ENCODE peak calls at places on chromosomes 13 and 19, in nine cellular contexts. One of them, this sample, is unnamed.

GRCh38 chr13:59356607-59357006 is 807.1 kb downstream of the DIAPH3 start:
- DNase-seq in upper lobe of right lung: peak; percentile 64
- DNase-seq in naive thymus-derived CD4-positive, alpha-beta T cell: no peak
- DNase-seq in neural progenitor cell: no peak
- DNase-seq in HCT116: no peak
- DNase-seq in CD8-positive, alpha-beta memory T cell: no peak
- DNase-seq in uterus: peak; percentile 31
- DNase-seq in right cardiac atrium: peak; percentile 93
- DNase-seq in upper lobe of left lung: no peak
- DNase-seq in this sample: peak; percentile 84

GRCh38 chr19:19113040-19113541 is 25.2 kb downstream of the TMEM161A start:
- DNase-seq in upper lobe of right lung: no peak
- DNase-seq in HCT116: no peak
- DNase-seq in upper lobe of left lung: no peak
- DNase-seq in naive thymus-derived CD4-positive, alpha-beta T cell: no peak
- DNase-seq in neural progenitor cell: peak; percentile 64
- DNase-seq in right cardiac atrium: no peak
- DNase-seq in uterus: no peak
- DNase-seq in CD8-positive, alpha-beta memory T cell: no peak
- DNase-seq in this sample: no peak

GRCh38 chr19:51097166-51097736 is 11.0 kb downstream of the CTU1 start:
- DNase-seq in HCT116: peak; percentile 31
- DNase-seq in uterus: peak; percentile 32
- DNase-seq in neural progenitor cell: peak; percentile 70
- DNase-seq in CD8-positive, alpha-beta memory T cell: peak; percentile 33
- DNase-seq in upper lobe of right lung: peak; percentile 89
- DNase-seq in right cardiac atrium: peak; percentile 82
- DNase-seq in upper lobe of left lung: no peak
- DNase-seq in naive thymus-derived CD4-positive, alpha-beta T cell: peak; percentile 20
- DNase-seq in this sample: peak; percentile 92

GRCh38 chr19:35347171-35347929 is at the start of gene FFAR1:
- DNase-seq in HCT116: no peak
- DNase-seq in CD8-positive, alpha-beta memory T cell: peak; percentile 58
- DNase-seq in uterus: no peak
- DNase-seq in neural progenitor cell: no peak
- DNase-seq in upper lobe of right lung: peak; percentile 28
- DNase-seq in upper lobe of left lung: no peak
- DNase-seq in naive thymus-derived CD4-positive, alpha-beta T cell: peak; percentile 29
- DNase-seq in right cardiac atrium: no peak
- DNase-seq in this sample: peak; percentile 81

GRCh38 chr19:36246006-36246391 is 31.1 kb downstream of the ZNF146 start:
- DNase-seq in CD8-positive, alpha-beta memory T cell: no peak
- DNase-seq in right cardiac atrium: no peak
- DNase-seq in upper lobe of left lung: no peak
- DNase-seq in HCT116: no peak
- DNase-seq in upper lobe of right lung: no peak
- DNase-seq in naive thymus-derived CD4-positive, alpha-beta T cell: no peak
- DNase-seq in uterus: no peak
- DNase-seq in neural progenitor cell: no peak
- DNase-seq in this sample: no peak

GRCh38 chr13:98778749-98779148 is 26.3 kb upstream of the SLC15A1 start:
- DNase-seq in HCT116: no peak
- DNase-seq in naive thymus-derived CD4-positive, alpha-beta T cell: no peak
- DNase-seq in right cardiac atrium: no peak
- DNase-seq in CD8-positive, alpha-beta memory T cell: no peak
- DNase-seq in neural progenitor cell: no peak
- DNase-seq in uterus: no peak
- DNase-seq in upper lobe of left lung: no peak
- DNase-seq in upper lobe of right lung: no peak
- DNase-seq in this sample: no peak

GRCh38 chr19:48815870-48816501 is 5.2 kb upstream of the BCAT2 start:
- DNase-seq in upper lobe of left lung: no peak
- DNase-seq in CD8-positive, alpha-beta memory T cell: no peak
- DNase-seq in HCT116: no peak
- DNase-seq in neural progenitor cell: no peak
- DNase-seq in naive thymus-derived CD4-positive, alpha-beta T cell: no peak
- DNase-seq in right cardiac atrium: no peak
- DNase-seq in upper lobe of right lung: no peak
- DNase-seq in uterus: no peak
- DNase-seq in this sample: no peak

GRCh38 chr19:33143897-33144405 is 12.0 kb downstream of the WDR88 start:
- DNase-seq in upper lobe of left lung: peak; percentile 84
- DNase-seq in CD8-positive, alpha-beta memory T cell: peak; percentile 55
- DNase-seq in neural progenitor cell: peak; percentile 79
- DNase-seq in HCT116: peak; percentile 38
- DNase-seq in uterus: peak; percentile 66
- DNase-seq in upper lobe of right lung: peak; percentile 72
- DNase-seq in naive thymus-derived CD4-positive, alpha-beta T cell: peak; percentile 33
- DNase-seq in right cardiac atrium: peak; percentile 82
- DNase-seq in this sample: peak; percentile 85

GRCh38 chr13:79825959-79826358 is 345.0 kb downstream of the NDFIP2 start:
- DNase-seq in right cardiac atrium: no peak
- DNase-seq in neural progenitor cell: no peak
- DNase-seq in uterus: no peak
- DNase-seq in CD8-positive, alpha-beta memory T cell: no peak
- DNase-seq in upper lobe of left lung: no peak
- DNase-seq in naive thymus-derived CD4-positive, alpha-beta T cell: no peak
- DNase-seq in HCT116: no peak
- DNase-seq in upper lobe of right lung: no peak
- DNase-seq in this sample: no peak

GRCh38 chr13:52348081-52348480 is 57.9 kb downstream of the THSD1 start:
- DNase-seq in upper lobe of left lung: no peak
- DNase-seq in right cardiac atrium: no peak
- DNase-seq in upper lobe of right lung: no peak
- DNase-seq in uterus: no peak
- DNase-seq in neural progenitor cell: no peak
- DNase-seq in naive thymus-derived CD4-positive, alpha-beta T cell: no peak
- DNase-seq in CD8-positive, alpha-beta memory T cell: no peak
- DNase-seq in HCT116: peak; percentile 34
- DNase-seq in this sample: no peak

GRCh38 chr19:48961051-48961649 is 4.0 kb upstream of the FTL start:
- DNase-seq in uterus: no peak
- DNase-seq in upper lobe of right lung: no peak
- DNase-seq in HCT116: no peak
- DNase-seq in neural progenitor cell: no peak
- DNase-seq in naive thymus-derived CD4-positive, alpha-beta T cell: no peak
- DNase-seq in right cardiac atrium: peak; percentile 69
- DNase-seq in upper lobe of left lung: peak; percentile 50
- DNase-seq in CD8-positive, alpha-beta memory T cell: no peak
- DNase-seq in this sample: peak; percentile 83

GRCh38 chr19:55066107-55066709 is 3.3 kb upstream of the RDH13 start:
- DNase-seq in right cardiac atrium: no peak
- DNase-seq in upper lobe of right lung: no peak
- DNase-seq in naive thymus-derived CD4-positive, alpha-beta T cell: no peak
- DNase-seq in HCT116: no peak
- DNase-seq in neural progenitor cell: peak; percentile 46
- DNase-seq in uterus: no peak
- DNase-seq in upper lobe of left lung: no peak
- DNase-seq in CD8-positive, alpha-beta memory T cell: no peak
- DNase-seq in this sample: no peak

GRCh38 chr19:58516964-58517833 is 2.4 kb downstream of the ZBTB45 start:
- DNase-seq in right cardiac atrium: peak; percentile 70
- DNase-seq in naive thymus-derived CD4-positive, alpha-beta T cell: no peak
- DNase-seq in upper lobe of left lung: peak; percentile 87
- DNase-seq in HCT116: no peak
- DNase-seq in CD8-positive, alpha-beta memory T cell: no peak
- DNase-seq in upper lobe of right lung: no peak
- DNase-seq in neural progenitor cell: no peak
- DNase-seq in uterus: no peak
- DNase-seq in this sample: no peak

GRCh38 chr19:15251749-15252397 is 19.6 kb upstream of the EPHX3 start:
- DNase-seq in CD8-positive, alpha-beta memory T cell: no peak
- DNase-seq in right cardiac atrium: peak; percentile 94
- DNase-seq in neural progenitor cell: peak; percentile 88
- DNase-seq in upper lobe of left lung: peak; percentile 82
- DNase-seq in naive thymus-derived CD4-positive, alpha-beta T cell: no peak
- DNase-seq in HCT116: no peak
- DNase-seq in upper lobe of right lung: no peak
- DNase-seq in uterus: peak; percentile 93
- DNase-seq in this sample: no peak

GRCh38 chr13:104466016-104466415 is 1399.8 kb upstream of the SLC10A2 start:
- DNase-seq in naive thymus-derived CD4-positive, alpha-beta T cell: no peak
- DNase-seq in upper lobe of right lung: no peak
- DNase-seq in CD8-positive, alpha-beta memory T cell: no peak
- DNase-seq in neural progenitor cell: no peak
- DNase-seq in right cardiac atrium: no peak
- DNase-seq in upper lobe of left lung: no peak
- DNase-seq in uterus: no peak
- DNase-seq in HCT116: no peak
- DNase-seq in this sample: no peak

GRCh38 chr13:80116107-80116506 is 224.8 kb downstream of the SPRY2 start:
- DNase-seq in CD8-positive, alpha-beta memory T cell: no peak
- DNase-seq in HCT116: no peak
- DNase-seq in naive thymus-derived CD4-positive, alpha-beta T cell: no peak
- DNase-seq in uterus: no peak
- DNase-seq in neural progenitor cell: no peak
- DNase-seq in upper lobe of right lung: no peak
- DNase-seq in upper lobe of left lung: no peak
- DNase-seq in right cardiac atrium: no peak
- DNase-seq in this sample: no peak

GRCh38 chr13:29589234-29589633 is 6.3 kb downstream of the SLC7A1 start:
- DNase-seq in uterus: no peak
- DNase-seq in HCT116: no peak
- DNase-seq in right cardiac atrium: no peak
- DNase-seq in neural progenitor cell: peak; percentile 53
- DNase-seq in naive thymus-derived CD4-positive, alpha-beta T cell: no peak
- DNase-seq in upper lobe of left lung: no peak
- DNase-seq in upper lobe of right lung: no peak
- DNase-seq in CD8-positive, alpha-beta memory T cell: no peak
- DNase-seq in this sample: no peak

DNA sequence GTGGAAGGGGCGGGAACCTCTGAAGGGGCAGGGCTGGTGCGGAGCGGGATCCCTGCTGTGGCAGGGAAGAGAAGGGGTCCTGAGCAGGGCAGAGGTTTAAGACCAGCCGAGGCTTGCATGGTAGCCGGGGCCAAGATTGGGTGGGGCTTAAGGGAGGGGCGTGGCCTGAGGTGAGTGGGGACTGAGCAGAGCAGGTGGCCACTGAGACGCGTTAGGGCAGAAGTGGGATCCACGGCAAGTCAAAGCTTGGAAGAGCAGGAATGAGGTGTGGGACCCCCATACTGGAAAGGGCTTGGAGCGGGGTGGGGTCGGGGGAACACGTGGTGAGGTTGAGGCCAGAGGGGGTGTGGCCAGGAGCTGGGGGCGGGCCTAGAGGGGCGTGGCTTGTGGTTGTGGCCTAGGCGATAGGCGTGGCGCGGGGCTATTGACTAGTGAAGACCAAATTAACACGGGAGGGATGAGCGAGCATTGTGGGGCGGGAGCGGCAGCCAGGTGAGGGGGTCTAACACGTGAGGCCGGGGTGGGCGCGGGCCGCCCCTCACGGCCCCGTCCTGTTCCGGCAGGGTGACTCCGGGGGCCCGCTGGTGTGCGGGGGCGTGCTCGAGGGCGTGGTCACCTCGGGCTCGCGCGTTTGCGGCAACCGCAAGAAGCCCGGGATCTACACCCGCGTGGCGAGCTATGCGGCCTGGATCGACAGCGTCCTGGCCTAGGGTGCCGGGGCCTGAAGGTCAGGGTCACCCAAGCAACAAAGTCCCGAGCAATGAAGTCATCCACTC is 3.3 kb downstream of the CFD start:
- DNase-seq in uterus: peak; percentile 62
- DNase-seq in right cardiac atrium: peak; percentile 89
- DNase-seq in CD8-positive, alpha-beta memory T cell: peak; percentile 77
- DNase-seq in upper lobe of right lung: peak; percentile 88
- DNase-seq in HCT116: no peak
- DNase-seq in naive thymus-derived CD4-positive, alpha-beta T cell: peak; percentile 70
- DNase-seq in upper lobe of left lung: peak; percentile 94
- DNase-seq in neural progenitor cell: peak; percentile 88
- DNase-seq in this sample: peak; percentile 92
- H3K27ac ChIP-seq in uterus: no peak overlapping the region
- H3K27ac ChIP-seq in right cardiac atrium: no peak overlapping the region
- H3K27ac ChIP-seq in CD8-positive, alpha-beta memory T cell: no peak overlapping the region
- H3K27ac ChIP-seq in upper lobe of right lung: no peak overlapping the region
- H3K27ac ChIP-seq in HCT116: peak overlapping the region; percentile 26
- H3K27ac ChIP-seq in naive thymus-derived CD4-positive, alpha-beta T cell: no peak overlapping the region
- H3K27ac ChIP-seq in upper lobe of left lung: no peak overlapping the region
- H3K27ac ChIP-seq in neural progenitor cell: no peak overlapping the region
- H3K27ac ChIP-seq in this sample: peak overlapping the region; percentile 78

GRCh38 chr19:56403261-56403660 is 871 bp upstream of the ZNF583 start:
- DNase-seq in upper lobe of left lung: no peak
- DNase-seq in neural progenitor cell: peak; percentile 16
- DNase-seq in right cardiac atrium: no peak
- DNase-seq in uterus: no peak
- DNase-seq in naive thymus-derived CD4-positive, alpha-beta T cell: no peak
- DNase-seq in upper lobe of right lung: no peak
- DNase-seq in CD8-positive, alpha-beta memory T cell: no peak
- DNase-seq in HCT116: no peak
- DNase-seq in this sample: no peak
- H3K9me3 ChIP-seq in upper lobe of left lung: peaks cover 51% of the 10 kb centered on the region
- H3K9me3 ChIP-seq in neural progenitor cell: no peaks in the 10 kb centered on the region
- H3K9me3 ChIP-seq in right cardiac atrium: no peaks in the 10 kb centered on the region
- H3K9me3 ChIP-seq in uterus: peaks cover 9% of the 10 kb centered on the region
- H3K9me3 ChIP-seq in naive thymus-derived CD4-positive, alpha-beta T cell: peaks cover 10% of the 10 kb centered on the region
- H3K9me3 ChIP-seq in upper lobe of right lung: peaks cover 8% of the 10 kb centered on the region
- H3K9me3 ChIP-seq in CD8-positive, alpha-beta memory T cell: peaks cover 16% of the 10 kb centered on the region
- H3K9me3 ChIP-seq in HCT116: peaks cover 28% of the 10 kb centered on the region
- H3K9me3 ChIP-seq in this sample: peaks cover 6% of the 10 kb centered on the region

GRCh38 chr19:38534574-38534973 is 83.2 kb downstream of the MAP4K1 start:
- DNase-seq in right cardiac atrium: no peak
- DNase-seq in neural progenitor cell: no peak
- DNase-seq in upper lobe of right lung: no peak
- DNase-seq in HCT116: no peak
- DNase-seq in uterus: no peak
- DNase-seq in upper lobe of left lung: peak; percentile 56
- DNase-seq in CD8-positive, alpha-beta memory T cell: no peak
- DNase-seq in naive thymus-derived CD4-positive, alpha-beta T cell: no peak
- DNase-seq in this sample: no peak
- H3K4me3 ChIP-seq in right cardiac atrium: no peak overlapping the region
- H3K4me3 ChIP-seq in neural progenitor cell: no peak overlapping the region
- H3K4me3 ChIP-seq in upper lobe of right lung: no peak overlapping the region
- H3K4me3 ChIP-seq in HCT116: no peak overlapping the region
- H3K4me3 ChIP-seq in uterus: no peak overlapping the region
- H3K4me3 ChIP-seq in upper lobe of left lung: no peak overlapping the region
- H3K4me3 ChIP-seq in CD8-positive, alpha-beta memory T cell: no peak overlapping the region
- H3K4me3 ChIP-seq in naive thymus-derived CD4-positive, alpha-beta T cell: no peak overlapping the region
- H3K4me3 ChIP-seq in this sample: no peak overlapping the region

DNA sequence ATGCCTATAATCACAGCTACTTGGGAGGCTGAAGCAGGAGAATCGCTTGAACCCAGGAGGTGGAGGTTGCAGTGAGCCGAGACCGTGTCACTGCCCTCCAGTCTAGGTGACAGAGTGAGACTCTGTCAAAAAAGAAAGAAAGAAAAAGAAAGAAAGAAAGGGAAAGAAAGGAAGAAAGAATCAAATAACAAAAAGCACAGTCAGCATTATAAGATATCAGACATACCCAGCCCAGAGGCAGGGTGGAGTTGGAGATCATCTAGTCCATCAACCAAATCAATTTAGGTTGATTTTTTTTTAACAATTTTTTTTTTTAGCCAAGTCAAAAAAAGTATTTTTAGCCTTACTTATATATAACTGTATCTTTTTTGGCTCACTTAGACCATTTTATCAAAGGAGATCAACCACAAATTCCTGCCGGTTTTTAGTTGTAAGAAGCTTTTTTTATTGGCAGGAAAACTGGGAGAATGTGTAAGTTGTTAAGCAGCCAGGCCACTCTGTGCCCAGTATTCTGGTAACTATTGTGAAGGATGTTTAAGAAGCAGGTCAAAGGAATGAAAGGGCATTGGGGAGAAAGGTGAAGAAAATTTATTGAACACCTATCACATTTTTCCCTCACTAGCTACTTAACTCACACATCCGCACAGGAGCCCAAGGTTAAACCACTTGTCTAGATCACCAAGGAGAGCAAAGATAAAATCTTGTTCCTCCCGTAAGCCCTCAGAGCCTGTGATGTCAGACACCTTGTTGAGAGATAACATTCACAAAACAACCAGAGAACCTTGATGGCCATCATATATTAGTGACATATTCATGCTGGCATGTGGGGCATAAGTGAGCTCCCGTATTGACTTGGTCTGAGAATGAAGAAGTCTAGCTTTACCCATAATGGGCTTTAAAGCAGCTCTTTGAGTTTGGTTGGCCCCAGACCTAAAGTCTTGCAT is 91.8 kb downstream of the COL4A2 start:
- DNase-seq in upper lobe of right lung: no peak
- DNase-seq in neural progenitor cell: no peak
- DNase-seq in CD8-positive, alpha-beta memory T cell: no peak
- DNase-seq in naive thymus-derived CD4-positive, alpha-beta T cell: no peak
- DNase-seq in uterus: no peak
- DNase-seq in HCT116: no peak
- DNase-seq in upper lobe of left lung: no peak
- DNase-seq in right cardiac atrium: no peak
- DNase-seq in this sample: no peak
- H3K27ac ChIP-seq in upper lobe of right lung: peak overlapping the region; percentile 75
- H3K27ac ChIP-seq in neural progenitor cell: no peak overlapping the region
- H3K27ac ChIP-seq in CD8-positive, alpha-beta memory T cell: no peak overlapping the region
- H3K27ac ChIP-seq in naive thymus-derived CD4-positive, alpha-beta T cell: no peak overlapping the region
- H3K27ac ChIP-seq in uterus: peak overlapping the region; percentile 96
- H3K27ac ChIP-seq in HCT116: no peak overlapping the region
- H3K27ac ChIP-seq in upper lobe of left lung: peak overlapping the region; percentile 78
- H3K27ac ChIP-seq in right cardiac atrium: no peak overlapping the region
- H3K27ac ChIP-seq in this sample: no peak overlapping the region